ENCODE peak calls at places on chromosomes 3 and 15, in nine cellular contexts. M is hepatocyte, R is left ventricle myocardium inferior, N is uterus, Z is mammary epithelial cell, G is AG04450, V is K562, O is MM.1S, S is RWPE1. I is an unnamed sample.

GRCh38 chr3:29755416-29755815 is 474.5 kb downstream of the RBMS3 start:
- DNase-seq in G (no peak), R (no peak), O (no peak), M (no peak), N (no peak), Z (no peak), S (no peak), V (no peak), I (no peak)

GRCh38 chr15:72306211-72306785 is 13.7 kb downstream of the CELF6 start:
- DNase-seq in S (peak; percentile 33), R (no peak), M (no peak), V (peak; percentile 45), O (no peak), N (peak; percentile 22), Z (no peak), G (no peak), I (peak; percentile 72)

GRCh38 chr3:173510565-173510964 is 113.0 kb downstream of the NLGN1 start:
- DNase-seq in M (no peak), S (no peak), N (no peak), G (no peak), R (no peak), Z (no peak), O (no peak), V (no peak), I (no peak)

GRCh38 chr15:57333487-57333886 is 42.8 kb upstream of the CGNL1 start:
- DNase-seq in O (no peak), V (no peak), N (no peak), M (no peak), R (no peak), G (no peak), S (peak; percentile 8), Z (no peak), I (no peak)

GRCh38 chr3:193982258-193982659 is 153.7 kb upstream of the HES1 start:
- DNase-seq in M (no peak), R (peak; percentile 82), Z (peak; percentile 61), G (no peak), O (no peak), V (no peak), S (peak; percentile 82), N (peak; percentile 68), I (peak; percentile 94)

GRCh38 chr15:25243800-25244097 is 195.1 kb downstream of the UBE3A start:
- DNase-seq in V (no peak), S (no peak), R (peak; percentile 4), G (no peak), N (peak; percentile 5), Z (no peak), O (no peak), M (no peak), I (peak; percentile 59)

GRCh38 chr3:166013073-166013679 is 176.0 kb upstream of the BCHE start:
- DNase-seq in R (no peak), O (peak; percentile 80), N (no peak), Z (peak; percentile 18), V (no peak), S (peak; percentile 10), M (peak; percentile 58), G (peak; percentile 15), I (no peak)

GRCh38 chr3:88744896-88745295 is 362.5 kb upstream of the EPHA3 start:
- DNase-seq in G (no peak), N (no peak), M (no peak), R (no peak), V (no peak), S (no peak), O (no peak), Z (no peak), I (no peak)

GRCh38 chr15:85832389-85832788 is 37.7 kb upstream of the KLHL25 start:
- DNase-seq in Z (no peak), R (no peak), O (no peak), S (no peak), M (no peak), N (no peak), V (no peak), G (no peak), I (no peak)

GRCh38 chr3:8637348-8637747 is 7.2 kb downstream of the SSUH2 start:
- DNase-seq in N (no peak), S (no peak), Z (no peak), G (no peak), R (no peak), M (no peak), V (no peak), O (no peak), I (no peak)

GRCh38 chr3:8629151-8630021 is 15.2 kb downstream of the SSUH2 start:
- DNase-seq in R (no peak), Z (peak; percentile 95), O (no peak), G (peak; percentile 30), M (peak; percentile 80), S (peak; percentile 86), N (no peak), V (peak; percentile 93), I (peak; percentile 93)

GRCh38 chr3:8627949-8628348 is 16.6 kb downstream of the SSUH2 start:
- DNase-seq in M (no peak), O (no peak), G (no peak), S (no peak), Z (no peak), V (no peak), N (no peak), R (no peak), I (no peak)

GRCh38 chr3:8635625-8636024 is 9.0 kb downstream of the SSUH2 start:
- DNase-seq in S (no peak), N (no peak), V (no peak), M (no peak), R (no peak), G (no peak), O (no peak), Z (no peak), I (peak; percentile 28)

DNA sequence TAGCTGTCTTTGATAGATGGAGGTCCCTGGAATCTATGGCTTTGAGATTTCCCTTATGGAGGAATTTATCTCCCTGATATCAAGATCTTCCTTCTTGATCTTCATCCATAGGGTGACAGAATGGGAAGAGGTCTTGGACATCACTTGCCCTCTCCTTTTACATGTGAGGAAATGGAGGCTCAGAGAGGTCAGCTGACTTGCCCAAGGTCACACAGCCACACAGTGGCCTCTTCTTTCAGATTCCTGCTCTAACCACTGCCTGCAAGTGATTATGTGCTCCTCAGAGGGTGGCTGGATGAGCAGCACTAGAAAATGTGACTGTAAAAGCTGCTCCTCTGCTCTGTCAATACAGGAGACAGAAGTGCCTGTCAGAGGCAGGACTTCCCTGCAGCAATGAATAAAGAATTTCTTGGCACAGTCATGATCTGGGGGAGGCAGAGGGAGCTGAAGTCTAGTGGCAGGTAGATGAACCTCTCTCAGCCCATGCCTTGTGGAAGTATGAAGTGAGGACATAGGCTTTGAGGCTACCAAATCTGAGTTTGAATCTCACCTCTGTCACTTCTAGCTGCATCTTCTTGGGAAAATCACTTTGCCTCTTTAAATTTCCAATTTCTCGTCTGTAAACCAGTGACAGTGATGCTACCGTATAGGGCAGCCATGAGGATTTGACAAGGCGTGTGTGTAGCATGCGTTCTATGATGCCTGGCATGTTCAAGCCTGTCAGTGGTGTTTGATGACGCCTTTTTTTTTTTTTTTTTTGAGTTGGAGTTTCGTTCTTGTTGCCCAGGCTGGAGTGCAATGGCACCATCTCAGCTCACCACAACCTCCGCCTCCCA is 12.0 kb downstream of the SSUH2 start:
- DNase-seq in Z (peak; percentile 68), V (no peak), R (no peak), G (no peak), M (no peak), S (peak; percentile 44), O (no peak), N (no peak), I (no peak)
- H3K27ac ChIP-seq in Z (no peak overlapping the region), V (no peak overlapping the region), R (no peak overlapping the region), G (no peak overlapping the region), M (no peak overlapping the region), S (peak overlapping the region; percentile 54), O (no peak overlapping the region), N (no peak overlapping the region), I (no peak overlapping the region)

DNA sequence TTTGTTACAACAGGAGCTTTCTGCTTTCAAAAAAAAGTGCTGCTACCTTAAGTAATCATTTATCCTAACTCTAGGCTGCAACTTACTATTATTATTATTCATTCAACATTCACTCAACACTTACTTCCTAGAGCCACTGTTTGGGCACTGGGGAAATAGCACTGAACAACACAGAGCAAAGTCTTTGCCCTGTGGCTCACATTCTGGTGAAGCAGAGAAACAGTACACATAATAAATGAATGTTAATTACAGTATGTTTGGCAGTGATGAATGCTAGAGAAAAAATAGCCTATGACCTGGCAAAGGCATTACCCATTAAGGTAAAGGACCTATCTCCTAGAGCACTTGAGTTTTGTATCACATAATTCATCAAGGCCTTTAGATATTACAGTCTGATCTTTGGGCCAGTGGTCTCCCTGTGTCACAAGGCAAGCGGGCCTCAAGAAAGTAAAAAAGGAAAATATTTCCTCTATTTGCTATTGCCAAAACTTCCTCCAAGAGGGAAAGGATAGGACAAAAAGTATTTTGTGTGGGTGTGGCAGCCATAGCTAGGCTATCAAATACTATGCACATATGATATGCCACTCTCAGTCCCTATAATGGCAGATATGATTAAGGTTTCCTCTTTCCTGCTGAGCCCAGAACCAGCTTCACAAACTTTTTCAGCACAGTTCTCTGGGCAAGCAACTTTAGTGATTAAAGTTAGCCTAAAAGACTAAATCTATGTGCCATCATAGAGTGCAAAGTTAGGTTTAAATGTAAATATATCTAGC is 142.8 kb downstream of the FHIT start:
- DNase-seq in G (no peak), M (no peak), S (no peak), V (no peak), R (no peak), N (no peak), Z (no peak), O (no peak), I (no peak)
- TF ChIP-seq CTCF in G (no peak), M (no peak), S (no peak), V (no peak), R (no peak), N (no peak), Z (no peak), O (no peak), I (no peak)

DNA sequence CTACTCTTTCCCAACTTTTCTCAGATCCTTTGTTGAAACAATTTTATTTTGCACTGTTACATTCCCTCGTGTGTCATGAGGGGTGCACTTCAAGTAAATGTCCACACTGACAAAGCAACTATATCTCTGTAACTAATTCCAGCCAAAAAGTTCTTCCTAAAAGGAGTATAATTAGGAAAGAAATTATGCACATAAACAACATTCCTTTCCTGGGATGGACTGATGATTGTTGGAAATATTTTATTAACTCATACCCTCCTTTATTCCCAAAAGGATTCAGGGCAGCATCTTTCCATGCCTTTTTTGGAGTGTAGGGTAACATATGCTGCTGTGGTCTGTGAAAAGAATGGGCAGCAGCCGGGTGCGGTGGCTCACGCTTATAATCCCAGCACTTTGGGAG is 426.1 kb upstream of the THBS1 start:
- DNase-seq in O (no peak), R (no peak), M (no peak), S (no peak), N (no peak), G (no peak), V (no peak), Z (no peak), I (no peak)
- H3K27ac ChIP-seq in O (no peak overlapping the region), R (no peak overlapping the region), M (peak overlapping the region; percentile 77), S (no peak overlapping the region), N (peak overlapping the region; percentile 59), G (no peak overlapping the region), V (no peak overlapping the region), Z (no peak overlapping the region), I (no peak overlapping the region)

DNA sequence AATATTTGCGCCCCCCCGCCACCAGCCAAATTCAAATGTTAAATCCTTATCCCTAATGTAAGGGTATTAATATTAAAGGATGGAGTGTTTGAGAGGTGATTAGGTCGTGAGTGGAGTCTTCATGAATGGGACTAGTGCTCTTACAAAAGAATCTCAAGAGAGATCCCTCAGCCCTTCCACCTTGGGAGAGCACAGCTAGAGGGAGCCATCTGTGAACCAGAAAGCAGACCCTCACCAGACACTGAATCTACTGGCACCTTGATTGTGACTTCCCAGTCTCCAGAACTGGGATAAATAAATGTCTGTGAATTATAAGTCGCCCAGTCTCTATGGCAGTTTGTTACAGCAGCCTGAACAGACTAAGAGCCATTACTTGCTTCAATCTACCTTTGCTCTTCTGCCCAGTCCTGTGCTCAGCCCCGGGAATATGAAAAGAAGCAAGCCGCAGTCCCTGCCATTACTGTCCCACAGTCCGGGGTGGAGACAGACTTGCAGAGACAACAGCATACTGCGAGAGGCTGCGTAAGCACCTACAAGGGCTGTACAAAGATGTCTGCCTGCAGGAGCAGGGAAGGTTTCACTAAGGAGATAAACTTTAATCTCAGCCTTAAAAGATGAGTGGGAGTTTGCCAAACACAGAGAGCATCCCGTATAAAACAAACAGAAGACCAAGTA is 110.7 kb upstream of the TMCO5A start:
- DNase-seq in R (no peak), S (no peak), Z (no peak), M (no peak), G (no peak), V (no peak), N (no peak), O (no peak), I (no peak)
- TF ChIP-seq CTCF in R (no peak), S (no peak), Z (no peak), M (no peak), G (no peak), V (no peak), N (no peak), O (no peak), I (no peak)